ENCODE peak calls at places on chromosomes 5 and 9, in five cellular contexts. U is substantia nigra; T is AG09319; X is Kasumi-1; E is stimulated activated CD8-positive, alpha-beta memory T cell treated with anti-CD3 and anti-CD28 coated beads, Interleukin-15, amount 100 ng/mL, for 1 hour. J is an unnamed sample.

GRCh38 chr5:134649163-134649916 is 755 bp downstream of the SEC24A start:
- DNase-seq in U (no peak), T (no peak), X (peak), E (no peak), J (no peak)

GRCh38 chr5:125560476-125561225 is 814.2 kb upstream of the ZNF608 start:
- DNase-seq in U (no peak), T (no peak), X (peak), E (no peak), J (no peak)

GRCh38 chr5:64165500-64166200 is at the start of gene RNF180:
- DNase-seq in U (peak), T (no peak), X (peak), E (no peak), J (no peak)

GRCh38 chr5:127994087-127994660 is 89.4 kb upstream of the SLC12A2 start:
- DNase-seq in U (no peak), T (no peak), X (no peak), E (no peak), J (no peak)

GRCh38 chr5:121624035-121624434 is 227.6 kb upstream of the FTMT start:
- DNase-seq in U (no peak), T (no peak), X (no peak), E (no peak), J (no peak)

GRCh38 chr9:114058688-114059046 is 19.4 kb downstream of the AMBP start:
- DNase-seq in U (no peak), T (no peak), X (no peak), E (no peak), J (no peak)

GRCh38 chr9:125750656-125751035 is 3.5 kb downstream of the PBX3 start:
- DNase-seq in U (no peak), T (no peak), X (no peak), E (no peak), J (no peak)

GRCh38 chr5:157860898-157861894 is 2.3 kb upstream of the CLINT1 start:
- DNase-seq in U (no peak), T (no peak), X (no peak), E (no peak), J (no peak)

GRCh38 chr5:108560581-108560980 is 178.7 kb upstream of the FBXL17 start:
- DNase-seq in U (no peak), T (peak), X (no peak), E (no peak), J (peak)

GRCh38 chr9:87694236-87694755 is 31.6 kb upstream of the CTSL start:
- DNase-seq in U (no peak), T (no peak), X (no peak), E (no peak), J (no peak)

GRCh38 chr9:116905131-116905724 is 218.1 kb downstream of the TRIM32 start:
- DNase-seq in U (peak), T (no peak), X (no peak), E (no peak), J (no peak)

GRCh38 chr9:4743131-4743875 is 2.3 kb upstream of the AK3 start:
- DNase-seq in U (no peak), T (no peak), X (no peak), E (no peak), J (no peak)

GRCh38 chr5:126366199-126366560 is 57.0 kb upstream of the GRAMD2B start:
- DNase-seq in U (no peak), T (no peak), X (no peak), E (no peak), J (no peak)

GRCh38 chr5:43042176-43042625 is 2.1 kb upstream of the ANXA2R start:
- DNase-seq in U (no peak), T (no peak), X (peak), E (peak), J (peak)

GRCh38 chr5:155101697-155102096 is 88.1 kb downstream of the KIF4B start:
- DNase-seq in U (no peak), T (no peak), X (no peak), E (no peak), J (no peak)

GRCh38 chr9:91207889-91208651 is 153.6 kb downstream of the AUH start:
- DNase-seq in U (no peak), T (no peak), X (no peak), E (no peak), J (no peak)

GRCh38 chr9:93565089-93565488 is 11.3 kb upstream of the PHF2 start:
- DNase-seq in U (no peak), T (no peak), X (no peak), E (no peak), J (no peak)

GRCh38 chr9:13717356-13718057 is 438.0 kb upstream of the MPDZ start:
- DNase-seq in U (no peak), T (no peak), X (no peak), E (no peak), J (no peak)

GRCh38 chr5:154565123-154565522 is 87.1 kb upstream of the HAND1 start:
- DNase-seq in U (no peak), T (no peak), X (no peak), E (no peak), J (no peak)

GRCh38 chr5:123157797-123158528 is 68.9 kb downstream of the PRDM6 start:
- DNase-seq in U (no peak), T (peak), X (no peak), E (no peak), J (peak)

J was measured in GM04504.